ENCODE peak calls at places on chromosomes 3 and 15, in six cellular contexts. T is mesothelial cell of epicardium, V is neural progenitor cell, M is HL-60, Q is breast epithelium, Z is heart left ventricle. H is an unnamed sample.

GRCh38 chr3:164832216-164832615 is 246.1 kb downstream of the SI start:
- DNase-seq in Q (no peak), Z (no peak), T (no peak), M (no peak), V (no peak), H (no peak)

GRCh38 chr3:119912220-119912619 is 130.3 kb downstream of the NR1I2 start:
- DNase-seq in Z (no peak), Q (no peak), M (peak), V (no peak), T (no peak), H (no peak)

GRCh38 chr15:58724471-58724870 is 25.0 kb downstream of the ADAM10 start:
- DNase-seq in T (no peak), Z (no peak), Q (no peak), M (no peak), V (no peak), H (peak)

GRCh38 chr15:99631256-99631655 is 65.5 kb downstream of the MEF2A start:
- DNase-seq in Q (no peak), T (no peak), M (no peak), Z (no peak), V (no peak), H (no peak)

GRCh38 chr15:66210684-66211083 is 42.9 kb downstream of the MEGF11 start:
- DNase-seq in Z (no peak), T (no peak), M (no peak), Q (no peak), V (no peak), H (no peak)

GRCh38 chr15:58448906-58449305 is 17.1 kb downstream of the LIPC start:
- DNase-seq in Q (no peak), V (no peak), T (no peak), Z (no peak), M (no peak), H (no peak)

GRCh38 chr3:52532838-52533622 is 627 bp downstream of the NT5DC2 start:
- DNase-seq in M (peak), T (peak), Z (no peak), V (peak), Q (peak), H (no peak)

GRCh38 chr15:89647191-89647851 is 7.9 kb downstream of the KIF7 start:
- DNase-seq in Q (peak), M (peak), Z (peak), V (peak), T (peak), H (peak)

GRCh38 chr3:77081240-77081661 is 41.4 kb downstream of the ROBO2 start:
- DNase-seq in M (no peak), T (no peak), V (no peak), Q (peak), Z (peak), H (no peak)

GRCh38 chr15:88233921-88234320 is 22.6 kb downstream of the NTRK3 start:
- DNase-seq in M (no peak), V (no peak), Q (no peak), T (no peak), Z (no peak), H (no peak)

GRCh38 chr3:13621381-13622221 is 72.7 kb downstream of the FBLN2 start:
- DNase-seq in Z (peak), Q (no peak), M (no peak), V (no peak), T (no peak), H (no peak)

GRCh38 chr15:49900036-49900435 is 219.0 kb downstream of the ATP8B4 start:
- DNase-seq in Q (no peak), M (no peak), Z (no peak), V (no peak), T (no peak), H (no peak)

GRCh38 chr3:4741404-4742307 is 237.6 kb upstream of the BHLHE40 start:
- DNase-seq in M (peak), T (no peak), Q (peak), Z (peak), V (no peak), H (peak)

GRCh38 chr3:87076951-87077350 is 86.0 kb upstream of the VGLL3 start:
- DNase-seq in T (no peak), Z (no peak), Q (no peak), M (no peak), V (no peak), H (peak)

GRCh38 chr3:183310936-183311335 is 57.9 kb downstream of the B3GNT5 start:
- DNase-seq in Q (no peak), V (no peak), T (no peak), Z (no peak), M (no peak), H (no peak)

GRCh38 chr3:126961791-126962461 is 21.0 kb upstream of the PLXNA1 start:
- DNase-seq in M (no peak), Q (no peak), V (no peak), Z (peak), T (no peak), H (no peak)

GRCh38 chr3:127691494-127691893 is 18.7 kb downstream of the ABTB1 start:
- DNase-seq in V (no peak), M (no peak), Q (no peak), Z (peak), T (no peak), H (no peak)

GRCh38 chr3:11718582-11719405 is 75.1 kb upstream of the VGLL4 start:
- DNase-seq in V (peak), M (no peak), Z (peak), T (peak), Q (peak), H (peak)

DNA sequence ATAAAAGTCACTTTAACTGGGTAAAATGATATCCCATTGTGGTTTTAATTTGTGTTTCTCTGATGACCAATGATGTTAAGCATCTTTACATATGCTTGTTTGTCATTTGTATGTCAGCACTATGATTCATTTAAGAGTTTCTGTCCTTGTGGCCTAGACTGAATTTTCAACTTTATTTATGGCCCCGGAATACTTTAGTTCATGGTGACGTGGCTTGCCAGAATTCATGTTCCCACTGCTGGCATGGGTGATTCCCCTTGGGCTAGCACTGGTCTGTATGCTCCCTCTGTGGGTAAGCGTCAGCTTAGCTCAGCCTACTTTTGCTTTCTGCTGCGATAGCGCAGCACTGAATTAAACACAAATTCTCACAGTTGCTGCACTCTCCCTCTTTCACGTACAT is 436.3 kb upstream of the SGO1 start:
- DNase-seq in T (no peak), M (no peak), Z (no peak), V (no peak), Q (no peak), H (peak)
- TF ChIP-seq CTCF in T (no peak), M (no peak), Z (no peak), V (no peak), Q (no peak), H (peak)

DNA sequence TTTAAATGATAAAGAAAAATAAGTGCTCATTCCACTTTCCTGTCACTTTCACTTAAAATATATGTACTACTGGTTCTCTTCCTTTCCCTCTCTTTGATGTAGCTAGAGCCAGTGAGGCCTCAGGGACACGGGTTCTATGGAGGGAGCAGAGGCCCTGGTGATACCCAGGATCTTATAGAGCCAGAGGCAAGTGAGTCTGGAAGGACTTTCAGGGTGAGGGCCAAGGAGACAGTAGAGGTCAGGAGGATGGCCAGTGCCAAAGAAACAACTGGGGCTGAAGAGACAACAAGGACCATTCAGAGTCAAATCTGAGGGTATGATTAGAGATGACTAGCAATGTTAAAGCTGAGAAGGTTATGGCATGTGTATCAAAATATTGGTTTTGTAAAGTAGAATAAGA is 124.1 kb upstream of the GOLGA6L6 start:
- DNase-seq in V (no peak), M (no peak), Z (no peak), T (no peak), Q (no peak), H (no peak)
- TF ChIP-seq CTCF in V (no peak), M (no peak), Z (no peak), T (no peak), Q (no peak), H (no peak)

GRCh38 chr3:84962460-84962859 is 3.7 kb downstream of the CADM2 start:
- DNase-seq in Q (no peak), V (no peak), M (no peak), T (no peak), Z (no peak), H (no peak)

GRCh38 chr3:84960581-84960980 is 1.8 kb downstream of the CADM2 start:
- DNase-seq in M (no peak), Q (no peak), Z (no peak), V (peak), T (no peak), H (no peak)

GRCh38 chr3:84960994-84961393 is 2.2 kb downstream of the CADM2 start:
- DNase-seq in Q (no peak), Z (no peak), M (no peak), T (no peak), V (peak), H (no peak)

GRCh38 chr3:84963137-84963536 is 4.3 kb downstream of the CADM2 start:
- DNase-seq in Q (no peak), V (peak), Z (no peak), T (no peak), M (no peak), H (no peak)

GRCh38 chr3:84961492-84962255 is 2.9 kb downstream of the CADM2 start:
- DNase-seq in M (no peak), Z (no peak), V (peak), Q (no peak), T (no peak), H (no peak)
- TF ChIP-seq CTCF in M (no peak), Z (no peak), V (no peak), Q (no peak), T (no peak), H (no peak)

GRCh38 chr3:159128628-159129027 is 326.8 kb downstream of the MFSD1 start:
- DNase-seq in Z (no peak), Q (no peak), M (peak), V (no peak), T (no peak), H (no peak)

GRCh38 chr3:159126261-159127020 is 324.6 kb downstream of the MFSD1 start:
- DNase-seq in V (no peak), Z (no peak), Q (no peak), M (no peak), T (no peak), H (no peak)

GRCh38 chr3:159127021-159127392 is 325.2 kb downstream of the MFSD1 start:
- DNase-seq in T (no peak), M (no peak), Q (no peak), Z (no peak), V (no peak), H (no peak)

GRCh38 chr3:159131376-159131775 is 329.5 kb downstream of the MFSD1 start:
- DNase-seq in Z (no peak), T (no peak), M (no peak), Q (no peak), V (no peak), H (no peak)

DNA sequence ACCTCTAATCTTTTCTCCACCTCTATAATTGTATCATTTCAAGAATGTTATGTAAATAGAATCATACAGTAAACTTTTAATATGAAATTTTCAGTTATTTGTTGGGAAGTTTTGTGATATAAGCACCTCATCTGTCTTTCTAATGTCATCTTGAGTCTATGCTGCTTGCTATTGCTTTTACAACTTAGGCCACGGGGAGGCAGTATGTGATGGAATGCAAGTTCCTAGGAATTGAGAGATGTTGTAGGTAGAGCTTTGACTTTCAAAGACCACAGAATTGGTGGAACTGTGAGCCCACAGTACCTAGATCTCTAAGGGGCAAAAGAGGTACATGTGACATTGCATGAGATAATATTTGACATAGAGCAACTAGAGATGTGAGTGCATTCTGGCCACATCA is 328.3 kb downstream of the MFSD1 start:
- DNase-seq in V (peak), M (no peak), T (no peak), Q (no peak), Z (no peak), H (peak)
- TF ChIP-seq CTCF in V (peak), M (no peak), T (no peak), Q (no peak), Z (no peak), H (peak)

DNA sequence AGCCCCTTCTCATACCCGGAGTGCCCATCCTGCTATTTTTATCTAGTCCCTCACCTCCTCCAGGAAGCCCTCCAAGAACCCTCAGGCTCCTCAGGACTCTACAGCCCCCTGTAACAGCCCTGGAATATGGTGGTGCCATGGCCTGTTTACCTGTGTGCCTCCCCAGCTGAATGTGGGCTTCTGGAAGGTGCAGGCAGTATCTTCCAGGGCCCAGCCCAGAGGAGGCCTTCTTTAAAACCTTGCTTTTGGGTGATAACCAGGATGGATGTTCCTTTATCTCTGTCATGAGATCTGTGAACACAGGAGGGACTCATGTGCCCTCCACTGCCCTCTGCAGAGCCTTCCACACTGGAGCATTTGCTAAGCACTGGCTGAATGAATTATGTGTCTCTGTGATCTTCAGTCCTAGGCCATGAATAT is 36.7 kb upstream of the MRPS22 start:
- DNase-seq in Z (no peak), M (no peak), V (no peak), Q (no peak), T (no peak), H (no peak)
- TF ChIP-seq CTCF in Z (no peak), M (no peak), V (no peak), Q (no peak), T (no peak), H (no peak)

GRCh38 chr3:18446067-18446793 is 21.1 kb upstream of the SATB1 start:
- DNase-seq in V (peak), Q (no peak), M (no peak), T (no peak), Z (no peak), H (no peak)

GRCh38 chr3:18444597-18445420 is 19.7 kb upstream of the SATB1 start:
- DNase-seq in Z (peak), T (peak), V (peak), Q (no peak), M (no peak), H (no peak)

GRCh38 chr3:18443670-18444596 is 18.8 kb upstream of the SATB1 start:
- DNase-seq in Q (no peak), M (no peak), T (peak), V (peak), Z (peak), H (no peak)

GRCh38 chr3:18447720-18448119 is 22.6 kb upstream of the SATB1 start:
- DNase-seq in M (no peak), V (no peak), Z (no peak), T (no peak), Q (no peak), H (no peak)

DNA sequence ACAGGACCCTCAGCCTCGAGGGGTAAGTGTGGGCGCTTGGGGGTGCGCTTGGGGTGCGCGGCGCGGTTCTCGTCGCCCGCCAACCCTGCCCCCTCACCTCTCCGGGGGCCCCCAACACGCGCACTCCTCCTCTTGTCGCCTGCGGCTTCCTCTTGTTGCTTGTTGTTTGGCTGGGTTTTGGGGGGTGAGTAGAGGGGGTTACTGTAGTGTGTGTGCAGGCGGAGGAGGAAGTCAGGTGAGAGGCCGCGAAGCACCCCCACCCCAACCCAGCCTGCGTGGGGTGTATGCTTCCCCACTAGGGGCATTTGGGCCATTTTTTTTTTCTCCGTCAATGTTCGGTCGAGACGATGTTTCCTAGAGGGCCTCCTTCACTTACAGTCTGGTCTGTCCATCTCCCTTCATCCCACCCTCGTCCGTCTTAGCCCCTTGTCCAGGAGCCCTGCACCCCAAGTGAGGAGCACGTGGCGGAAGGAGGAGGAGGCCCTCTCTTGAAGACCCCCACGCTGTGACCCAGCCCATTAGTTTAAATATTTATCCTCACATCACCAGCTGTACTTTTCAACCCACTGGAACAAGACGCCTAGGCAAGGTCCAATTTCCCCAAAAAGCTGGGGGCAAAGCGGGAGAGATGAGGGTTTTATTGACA is 20.4 kb upstream of the SATB1 start:
- DNase-seq in M (no peak), V (peak), T (no peak), Z (peak), Q (no peak), H (no peak)
- TF ChIP-seq CTCF in M (no peak), V (peak), T (peak), Z (no peak), Q (no peak), H (no peak)

GRCh38 chr3:138833908-138834358 is 795 bp downstream of the PIK3CB start:
- DNase-seq in Z (no peak), V (peak), M (peak), Q (no peak), T (peak), H (no peak)

GRCh38 chr3:138834359-138835176 is at the start of gene PIK3CB:
- DNase-seq in M (peak), T (peak), V (peak), Z (peak), Q (peak), H (peak)

GRCh38 chr3:138829886-138830510 is 4.7 kb downstream of the PIK3CB start:
- DNase-seq in V (no peak), M (no peak), Q (no peak), Z (no peak), T (no peak), H (no peak)

DNA sequence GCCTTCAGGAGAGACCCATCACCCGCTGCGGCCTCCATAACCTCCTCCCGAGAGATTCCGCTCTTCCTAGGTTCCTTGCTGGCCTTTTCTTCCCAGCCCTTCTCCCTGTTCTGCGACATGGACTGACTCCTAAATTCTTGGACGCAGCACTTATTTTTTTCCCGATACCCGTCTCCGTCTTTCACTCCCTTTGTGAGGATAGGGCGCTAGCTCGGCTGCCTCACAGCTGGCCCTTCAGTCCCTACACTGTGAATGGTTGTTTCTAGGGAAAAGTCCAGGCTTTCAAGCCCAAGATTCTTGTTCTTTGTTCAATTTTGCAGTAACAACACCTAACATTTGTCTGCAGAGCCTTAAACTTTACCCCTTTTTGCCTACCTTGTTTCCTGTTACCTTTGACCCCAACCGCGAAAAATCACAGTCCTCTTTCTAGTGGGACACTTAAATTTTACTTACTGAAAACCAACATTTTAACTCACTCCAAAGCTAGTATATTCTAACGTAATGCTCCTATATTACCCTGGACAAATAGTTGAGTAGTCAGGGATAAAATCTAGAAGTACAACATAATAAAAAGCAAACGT is 539 bp upstream of the PIK3CB start:
- DNase-seq in Z (no peak), Q (no peak), M (no peak), V (no peak), T (no peak), H (no peak)
- TF ChIP-seq CTCF in Z (no peak), Q (no peak), M (no peak), V (no peak), T (no peak), H (no peak)

GRCh38 chr3:169634618-169635236 is 28.8 kb downstream of the MECOM start:
- DNase-seq in M (no peak), Q (no peak), Z (peak), T (no peak), V (no peak), H (no peak)

GRCh38 chr3:169633105-169633504 is 30.4 kb downstream of the MECOM start:
- DNase-seq in Z (no peak), T (no peak), Q (no peak), V (no peak), M (no peak), H (no peak)

GRCh38 chr3:169636928-169637327 is 26.6 kb downstream of the MECOM start:
- DNase-seq in M (no peak), T (no peak), V (no peak), Q (no peak), Z (no peak), H (no peak)

GRCh38 chr3:169630852-169631251 is 32.7 kb downstream of the MECOM start:
- DNase-seq in V (no peak), T (no peak), Q (no peak), M (no peak), Z (no peak), H (no peak)

GRCh38 chr3:169633789-169634188 is 29.7 kb downstream of the MECOM start:
- DNase-seq in T (no peak), Z (no peak), Q (no peak), V (no peak), M (no peak), H (no peak)
- TF ChIP-seq CTCF in T (no peak), Z (no peak), Q (no peak), V (no peak), M (no peak), H (no peak)

GRCh38 chr3:57646723-57647122 is 46.2 kb downstream of the DENND6A start:
- DNase-seq in T (no peak), M (no peak), Q (no peak), Z (no peak), V (no peak), H (peak)
- TF ChIP-seq CTCF in T (no peak), M (no peak), Q (no peak), Z (no peak), V (no peak), H (peak)

GRCh38 chr3:146037697-146038096 is 123.3 kb downstream of the PLOD2 start:
- DNase-seq in T (no peak), M (no peak), Z (no peak), V (no peak), Q (no peak), H (no peak)

GRCh38 chr3:146036289-146036688 is 124.7 kb downstream of the PLOD2 start:
- DNase-seq in V (no peak), Q (no peak), M (no peak), T (no peak), Z (no peak), H (no peak)

GRCh38 chr3:146040630-146041029 is 120.4 kb downstream of the PLOD2 start:
- DNase-seq in V (no peak), T (no peak), Q (no peak), M (no peak), Z (no peak), H (no peak)

GRCh38 chr3:146033950-146034349 is 127.0 kb downstream of the PLOD2 start:
- DNase-seq in T (no peak), M (no peak), Q (no peak), Z (no peak), V (no peak), H (no peak)

GRCh38 chr3:146035366-146035765 is 125.6 kb downstream of the PLOD2 start:
- DNase-seq in M (no peak), V (no peak), Q (no peak), T (no peak), Z (no peak), H (peak)
- TF ChIP-seq CTCF in M (no peak), V (no peak), Q (no peak), T (no peak), Z (no peak), H (no peak)